ENCODE peak calls at places on chromosomes 12 and 14, in five cellular contexts. V is adrenal gland, E is heart right ventricle, H is brain microvascular endothelial cell, X is HCT116. I is an unnamed sample.

GRCh38 chr14:95840094-95840493 is 36.5 kb upstream of the TUNAR start:
- DNase-seq in V (no peak), H (no peak), E (no peak), X (no peak), I (no peak)

GRCh38 chr14:25820368-25820767 is 770.4 kb upstream of the STXBP6 start:
- DNase-seq in E (no peak), V (no peak), H (no peak), X (no peak), I (no peak)

GRCh38 chr12:119183942-119184695 is 5.4 kb downstream of the HSPB8 start:
- DNase-seq in H (no peak), E (peak), X (no peak), V (no peak), I (no peak)

GRCh38 chr12:84408936-84409335 is 503.7 kb downstream of the SLC6A15 start:
- DNase-seq in V (no peak), E (no peak), H (peak), X (no peak), I (no peak)

GRCh38 chr14:104314251-104314941 is 176.0 kb downstream of the KIF26A start:
- DNase-seq in X (no peak), V (peak), H (no peak), E (no peak), I (peak)

GRCh38 chr12:116804051-116804450 is 65.9 kb downstream of the RNFT2 start:
- DNase-seq in H (no peak), E (no peak), X (no peak), V (no peak), I (no peak)

GRCh38 chr12:131139363-131140068 is 185.8 kb downstream of the ADGRD1 start:
- DNase-seq in V (peak), X (no peak), E (no peak), H (no peak), I (no peak)

GRCh38 chr12:58750484-58750883 is 169.8 kb downstream of the LRIG3 start:
- DNase-seq in H (peak), V (no peak), X (no peak), E (no peak), I (no peak)

GRCh38 chr14:77882098-77882497 is 82.2 kb downstream of the ADCK1 start:
- DNase-seq in V (peak), E (peak), H (no peak), X (no peak), I (no peak)

GRCh38 chr12:1929241-1929984 is 11.0 kb upstream of the CACNA2D4 start:
- DNase-seq in E (no peak), H (no peak), X (no peak), V (peak), I (no peak)

GRCh38 chr12:125145196-125145595 is 80.0 kb downstream of the AACS start:
- DNase-seq in X (no peak), H (no peak), E (no peak), V (no peak), I (no peak)

GRCh38 chr14:66509874-66510273 is 1.9 kb downstream of the GPHN start:
- DNase-seq in V (no peak), E (no peak), H (no peak), X (no peak), I (no peak)

GRCh38 chr14:70555890-70556289 is 21.1 kb upstream of the ADAM20 start:
- DNase-seq in H (peak), E (peak), X (no peak), V (no peak), I (no peak)

GRCh38 chr12:113278631-113279030 is 56.3 kb downstream of the SLC8B1 start:
- DNase-seq in E (no peak), V (no peak), X (no peak), H (no peak), I (no peak)

GRCh38 chr12:96294831-96295230 is 100.7 kb downstream of the ELK3 start:
- DNase-seq in H (no peak), V (no peak), X (no peak), E (no peak), I (no peak)

GRCh38 chr12:114611145-114612018 is 72.6 kb downstream of the TBX3 start:
- DNase-seq in V (no peak), X (no peak), H (no peak), E (no peak), I (no peak)

GRCh38 chr12:103986823-103987222 is 21.2 kb downstream of the TDG start:
- DNase-seq in E (no peak), X (no peak), V (no peak), H (peak), I (no peak)

GRCh38 chr14:48373993-48374392 is 698.6 kb upstream of the MDGA2 start:
- DNase-seq in H (no peak), E (no peak), V (no peak), X (no peak), I (no peak)

GRCh38 chr14:73567951-73568885 is 795 bp upstream of the ACOT2 start:
- DNase-seq in V (no peak), X (no peak), E (no peak), H (no peak), I (no peak)

GRCh38 chr12:13404631-13405473 is 208.3 kb downstream of the EMP1 start:
- DNase-seq in H (no peak), E (no peak), X (no peak), V (no peak), I (no peak)

GRCh38 chr12:81573228-81573627 is 185.9 kb downstream of the PPFIA2 start:
- DNase-seq in E (no peak), H (peak), X (no peak), V (no peak), I (no peak)

GRCh38 chr12:52720487-52720886 is 17.2 kb upstream of the KRT77 start:
- DNase-seq in V (no peak), H (no peak), E (no peak), X (no peak), I (no peak)

GRCh38 chr14:89244720-89245119 is 172.3 kb downstream of the FOXN3 start:
- DNase-seq in X (no peak), E (no peak), V (peak), H (no peak), I (no peak)

GRCh38 chr12:14213542-14213941 is 151.9 kb upstream of the ATF7IP start:
- DNase-seq in X (peak), H (no peak), E (no peak), V (peak), I (no peak)

GRCh38 chr12:107610030-107610859 is 75.4 kb upstream of the PWP1 start:
- DNase-seq in E (peak), V (peak), H (peak), X (no peak), I (no peak)

GRCh38 chr12:115261249-115261648 is 577.3 kb upstream of the TBX3 start:
- DNase-seq in E (no peak), X (no peak), H (no peak), V (no peak), I (no peak)

GRCh38 chr12:124278389-124279101 is 16.3 kb upstream of the RFLNA start:
- DNase-seq in V (no peak), E (no peak), X (no peak), H (no peak), I (peak)

GRCh38 chr14:25132734-25133422 is 82.9 kb upstream of the STXBP6 start:
- DNase-seq in X (no peak), E (peak), V (peak), H (peak), I (peak)

GRCh38 chr14:56895154-56895553 is 84.9 kb upstream of the OTX2 start:
- DNase-seq in E (no peak), H (no peak), X (no peak), V (no peak), I (no peak)

GRCh38 chr12:15474766-15475165 is 152.5 kb downstream of the PTPRO start:
- DNase-seq in E (no peak), V (no peak), H (no peak), X (no peak), I (no peak)

GRCh38 chr14:96040836-96041371 is 1.7 kb downstream of the C14orf132 start:
- DNase-seq in H (no peak), E (no peak), V (no peak), X (no peak), I (no peak)

GRCh38 chr12:23238190-23238589 is 613.2 kb downstream of the ETNK1 start:
- DNase-seq in E (no peak), V (no peak), X (no peak), H (no peak), I (no peak)

GRCh38 chr14:23539209-23539866 is 12.2 kb downstream of the ZFHX2 start:
- DNase-seq in H (peak), V (no peak), X (peak), E (no peak), I (no peak)

GRCh38 chr14:100165376-100165775 is 5.9 kb upstream of the DEGS2 start:
- DNase-seq in H (no peak), V (no peak), E (no peak), X (no peak), I (no peak)

DNA sequence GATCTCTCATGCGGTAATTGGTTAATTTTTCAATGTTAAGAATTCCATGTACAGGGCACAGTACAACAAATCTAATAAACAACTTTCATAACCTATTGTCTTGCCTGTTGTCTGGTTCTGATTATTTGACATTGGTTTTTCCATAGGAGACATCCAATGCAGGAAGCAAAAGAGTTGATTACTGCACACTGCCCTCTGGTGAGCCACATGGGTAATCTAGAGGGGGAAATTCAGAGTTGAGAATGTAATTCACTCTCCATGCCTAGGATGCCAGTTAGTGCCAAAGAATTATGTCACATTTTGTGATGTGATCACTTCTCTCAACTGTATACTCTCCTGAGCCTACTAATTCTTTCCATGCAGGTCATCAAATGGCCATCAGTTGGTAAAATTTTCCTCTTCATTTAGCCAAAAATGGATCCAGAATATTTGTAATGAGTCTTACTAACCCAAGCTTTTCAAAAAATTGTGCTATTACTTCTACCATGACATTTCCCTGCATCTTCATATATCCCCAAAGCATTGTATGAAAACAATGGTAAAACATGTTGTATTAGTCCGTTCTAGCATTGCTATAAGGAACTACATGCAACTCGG is 17.7 kb upstream of the CCDC91 start:
- DNase-seq in V (no peak), E (no peak), X (peak), H (peak), I (no peak)
- TF ChIP-seq CTCF in V (peak), E (peak), X (peak), H (peak), I (no peak)

GRCh38 chr12:42468341-42468821 is 121.2 kb downstream of the PRICKLE1 start:
- DNase-seq in H (no peak), X (no peak), V (no peak), E (peak), I (no peak)
- H3K4me3 ChIP-seq in H (no peak), X (no peak), V (no peak), E (no peak), I (no peak)

DNA sequence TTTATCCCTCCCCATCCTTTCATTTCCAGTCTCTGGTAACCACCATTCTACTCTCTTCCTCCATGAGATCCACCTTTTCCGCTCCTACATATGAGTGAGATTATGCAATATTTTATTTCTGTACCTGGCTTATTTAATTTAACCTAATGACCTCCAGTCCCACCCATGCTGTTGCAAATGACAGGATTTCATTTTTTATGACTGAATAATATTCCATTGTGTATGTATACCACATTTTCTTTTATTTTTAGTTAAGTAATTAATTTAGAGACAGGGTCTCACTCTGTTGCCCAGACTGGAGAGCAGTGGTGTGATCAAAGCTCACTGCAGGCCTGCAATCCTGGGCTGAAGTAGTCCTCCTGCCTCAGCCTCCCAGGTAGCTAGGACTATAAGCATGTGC is 2.6 kb downstream of the LRRK2 start:
- DNase-seq in H (no peak), X (no peak), E (no peak), V (no peak), I (no peak)
- H3K27ac ChIP-seq in H (no peak), X (no peak), E (no peak), V (no peak), I (no peak)

GRCh38 chr14:50109342-50109741 is 7.0 kb downstream of the VCPKMT start:
- DNase-seq in X (peak), V (no peak), H (peak), E (no peak), I (no peak)
- TF ChIP-seq CTCF in X (peak), V (no peak), H (peak), E (no peak), I (no peak)

GRCh38 chr14:65239143-65239672 is 136.9 kb upstream of the MAX start:
- DNase-seq in H (peak), V (no peak), X (no peak), E (no peak), I (no peak)

GRCh38 chr14:65239897-65240296 is 137.6 kb upstream of the MAX start:
- DNase-seq in H (no peak), V (no peak), E (no peak), X (no peak), I (no peak)

GRCh38 chr14:65237956-65238355 is 135.6 kb upstream of the MAX start:
- DNase-seq in H (no peak), E (no peak), V (no peak), X (no peak), I (no peak)

GRCh38 chr14:65237023-65237814 is 134.9 kb upstream of the MAX start:
- DNase-seq in X (no peak), E (no peak), H (no peak), V (no peak), I (no peak)

DNA sequence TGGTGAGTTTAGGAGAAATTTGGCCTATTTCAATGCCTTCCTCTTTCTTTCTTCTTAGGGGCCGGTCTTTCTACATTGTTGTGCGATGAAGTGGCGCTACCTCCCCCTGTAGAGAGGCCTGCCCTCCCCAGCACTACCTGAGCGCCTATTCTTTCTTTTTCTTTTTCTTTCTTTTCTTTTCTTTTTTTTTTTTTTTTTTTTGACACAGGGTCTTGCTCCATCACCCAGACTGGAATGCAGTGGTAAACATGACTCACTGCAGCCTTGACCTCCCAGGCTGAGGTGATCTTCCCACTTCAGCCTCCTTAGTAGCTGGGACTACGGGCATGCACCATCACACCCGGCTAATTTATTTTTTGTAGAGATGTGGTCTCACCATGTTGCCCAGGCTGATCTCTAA is 136.1 kb upstream of the MAX start:
- DNase-seq in E (no peak), H (peak), V (peak), X (no peak), I (no peak)
- H3K4me3 ChIP-seq in E (no peak), H (no peak), V (no peak), X (peak), I (no peak)

GRCh38 chr12:64782181-64782580 is 23.0 kb upstream of the GNS start:
- DNase-seq in H (no peak), V (no peak), E (no peak), X (no peak), I (no peak)

GRCh38 chr12:64780220-64780530 is 21.0 kb upstream of the GNS start:
- DNase-seq in E (no peak), H (no peak), X (no peak), V (no peak), I (no peak)

GRCh38 chr12:64781374-64782029 is 22.3 kb upstream of the GNS start:
- DNase-seq in V (no peak), H (no peak), X (no peak), E (no peak), I (no peak)

GRCh38 chr12:64779349-64779974 is 20.3 kb upstream of the GNS start:
- DNase-seq in H (no peak), X (no peak), V (no peak), E (no peak), I (no peak)

DNA sequence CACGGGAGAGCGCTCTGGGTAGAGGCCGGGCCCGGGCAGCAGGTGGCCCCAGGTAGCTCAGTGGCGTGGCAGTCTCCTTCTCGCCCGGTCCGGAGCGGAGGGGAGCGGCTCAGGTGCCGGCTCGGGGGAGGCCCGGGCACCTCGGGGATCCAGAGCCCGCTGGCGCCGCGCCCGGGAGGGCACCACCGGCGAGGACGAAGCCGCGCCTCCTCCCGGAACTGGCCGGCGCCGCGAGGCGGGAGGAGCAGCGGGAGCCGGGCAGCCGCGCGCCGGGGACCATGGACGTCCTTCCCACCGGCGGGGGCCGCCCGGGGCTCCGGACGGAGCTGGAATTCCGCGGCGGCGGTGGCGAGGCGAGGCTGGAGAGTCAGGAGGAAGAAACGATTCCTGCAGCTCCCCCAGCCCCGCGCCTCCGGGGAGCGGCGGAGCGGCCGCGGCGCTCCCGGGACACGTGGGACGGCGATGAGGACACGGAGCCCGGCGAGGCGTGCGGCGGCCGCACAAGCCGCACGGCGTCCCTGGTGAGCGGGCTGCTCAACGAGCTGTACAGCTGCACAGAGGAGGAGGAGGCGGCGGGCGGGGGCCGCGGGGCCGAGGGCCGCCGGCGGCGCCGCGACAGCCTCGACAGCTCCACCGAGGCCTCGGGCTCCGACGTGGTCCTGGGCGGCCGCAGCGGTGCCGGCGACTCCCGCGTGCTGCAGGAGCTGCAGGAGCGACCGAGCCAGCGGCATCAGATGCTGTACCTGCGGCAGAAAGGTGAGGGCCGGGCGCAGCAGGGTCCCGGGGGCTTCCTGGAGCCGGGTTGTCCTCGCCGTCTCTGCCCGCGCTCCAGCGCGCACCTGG is 21.5 kb upstream of the GNS start:
- DNase-seq in V (peak), X (no peak), E (peak), H (no peak), I (peak)
- H3K27ac ChIP-seq in V (peak), X (peak), E (peak), H (no peak), I (peak)